ENCODE peak calls at places on chromosomes 3 and 15, in five cellular contexts. P is brain microvascular endothelial cell, E is spleen, O is aorta, Y is AG10803. X is an unnamed sample.

GRCh38 chr3:160224256-160224655 is 966 bp upstream of the C3orf80 start:
- DNase-seq in Y (no peak), O (no peak), P (no peak), E (no peak), X (peak; percentile 30)

GRCh38 chr15:67098768-67099282 is 33.4 kb downstream of the SMAD3 start:
- DNase-seq in E (no peak), O (no peak), Y (peak; percentile 48), P (no peak), X (no peak)

GRCh38 chr3:140822381-140823047 is 119.1 kb upstream of the SLC25A36 start:
- DNase-seq in Y (no peak), P (no peak), E (no peak), O (no peak), X (no peak)

GRCh38 chr3:53328750-53329149 is 18.6 kb downstream of the DCP1A start:
- DNase-seq in P (no peak), E (no peak), Y (no peak), O (no peak), X (no peak)

GRCh38 chr15:88274534-88275460 is 18.3 kb upstream of the NTRK3 start:
- DNase-seq in Y (peak; percentile 59), O (peak; percentile 65), E (peak; percentile 79), P (peak; percentile 44), X (peak; percentile 95)

GRCh38 chr3:191070201-191070600 is 128.8 kb upstream of the OSTN start:
- DNase-seq in O (no peak), E (no peak), P (peak; percentile 85), Y (peak; percentile 81), X (no peak)

GRCh38 chr3:172302176-172302575 is 146.1 kb downstream of the GHSR start:
- DNase-seq in E (no peak), O (no peak), Y (peak; percentile 28), P (no peak), X (no peak)

GRCh38 chr15:63463030-63463429 is 41.4 kb upstream of the USP3 start:
- DNase-seq in E (no peak), Y (no peak), O (no peak), P (no peak), X (no peak)

GRCh38 chr3:194129581-194130133 is 6.3 kb upstream of the HES1 start:
- DNase-seq in P (peak; percentile 25), Y (peak; percentile 76), E (peak; percentile 61), O (no peak), X (peak; percentile 54)

GRCh38 chr3:111619833-111620232 is 24.7 kb upstream of the ZBED2 start:
- DNase-seq in E (no peak), Y (no peak), P (no peak), O (no peak), X (no peak)

GRCh38 chr3:30524357-30525040 is 81.9 kb upstream of the TGFBR2 start:
- DNase-seq in P (no peak), E (no peak), O (no peak), Y (no peak), X (no peak)

GRCh38 chr3:36909666-36910065 is 35.2 kb downstream of the TRANK1 start:
- DNase-seq in P (no peak), E (no peak), Y (no peak), O (no peak), X (no peak)

GRCh38 chr3:36909181-36909580 is 35.7 kb downstream of the TRANK1 start:
- DNase-seq in E (no peak), P (no peak), O (no peak), Y (no peak), X (no peak)

GRCh38 chr3:36908647-36909180 is 36.1 kb downstream of the TRANK1 start:
- DNase-seq in P (no peak), Y (no peak), E (no peak), O (no peak), X (no peak)

GRCh38 chr3:36906504-36907149 is 38.2 kb downstream of the TRANK1 start:
- DNase-seq in Y (peak; percentile 72), E (no peak), O (no peak), P (peak; percentile 53), X (no peak)

DNA sequence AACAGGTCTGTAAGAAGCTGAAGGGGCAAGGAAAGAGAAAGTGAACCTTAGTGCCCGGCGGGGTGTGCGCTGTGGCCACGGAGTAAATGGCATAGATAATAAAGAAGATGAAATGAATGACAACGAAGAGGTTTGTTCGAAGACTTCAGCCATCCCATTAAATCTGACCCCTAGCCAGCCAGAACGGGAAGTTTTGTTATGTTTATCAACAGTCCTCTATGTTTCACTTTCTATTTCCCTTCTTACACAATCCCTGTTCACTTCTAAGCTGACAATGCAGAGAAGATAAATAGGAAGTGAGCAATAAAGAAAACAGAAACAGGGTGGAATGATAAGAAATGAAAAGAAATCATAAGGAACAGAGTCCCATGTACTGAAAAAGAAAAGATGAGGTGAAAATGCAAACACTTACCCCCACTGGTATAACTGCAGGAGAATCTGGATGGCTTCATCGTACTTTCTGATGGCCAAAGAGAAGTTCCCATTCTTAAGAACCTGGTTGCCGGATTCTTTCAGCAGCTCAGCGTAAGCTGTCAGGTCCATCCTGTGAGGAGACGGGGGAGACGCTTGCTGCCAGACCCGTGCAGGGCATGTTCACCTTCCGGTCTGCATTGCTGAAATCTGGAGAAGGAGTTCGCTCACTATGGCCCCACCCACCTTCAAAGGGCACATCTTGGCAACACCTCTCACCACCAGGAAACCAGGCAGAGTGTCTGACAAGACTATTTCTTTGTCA is 36.8 kb downstream of the TRANK1 start:
- DNase-seq in O (peak; percentile 73), Y (peak; percentile 44), E (peak; percentile 88), P (peak; percentile 52), X (no peak)
- H3K4me3 ChIP-seq in O (peak overlapping the region; percentile 78), Y (peak overlapping the region; percentile 56), E (peak overlapping the region; percentile 54), P (peak overlapping the region; percentile 46), X (no peak overlapping the region)

DNA sequence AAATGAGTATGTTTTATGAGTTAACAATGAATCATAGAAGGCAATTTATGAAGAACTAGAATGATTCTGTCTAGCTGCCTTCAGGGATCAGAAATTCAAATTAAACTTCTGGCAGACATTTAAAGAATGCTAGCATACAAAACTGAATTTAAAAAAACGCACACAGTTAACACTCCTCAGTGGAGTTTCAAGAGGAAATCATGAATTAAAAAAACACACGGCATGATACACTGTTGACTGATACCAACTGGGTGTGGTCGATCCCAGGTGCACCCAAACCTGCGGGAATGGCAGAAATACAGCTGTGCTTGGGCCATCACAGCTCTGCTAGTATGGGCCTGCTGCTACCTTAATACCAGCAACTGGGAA is 526.0 kb downstream of the FOXP1 start:
- DNase-seq in P (no peak), Y (no peak), O (no peak), E (no peak), X (no peak)
- H3K4me3 ChIP-seq in P (no peak overlapping the region), Y (no peak overlapping the region), O (peak overlapping the region; percentile 11), E (no peak overlapping the region), X (no peak overlapping the region)

GRCh38 chr15:34794590-34795206 is 651 bp downstream of the ACTC1 start:
- DNase-seq in E (no peak), Y (no peak), O (peak; percentile 49), P (no peak), X (peak; percentile 60)

GRCh38 chr15:34795267-34796081 is at the start of gene ACTC1:
- DNase-seq in E (no peak), Y (peak; percentile 54), P (peak; percentile 39), O (peak; percentile 83), X (peak; percentile 87)

GRCh38 chr15:34793901-34794300 is 1.4 kb downstream of the ACTC1 start:
- DNase-seq in P (no peak), O (no peak), E (no peak), Y (no peak), X (no peak)

GRCh38 chr15:34791701-34792100 is 3.6 kb downstream of the ACTC1 start:
- DNase-seq in E (no peak), O (no peak), P (no peak), Y (no peak), X (no peak)

GRCh38 chr15:34793071-34793470 is 2.3 kb downstream of the ACTC1 start:
- DNase-seq in E (no peak), P (no peak), O (no peak), Y (no peak), X (no peak)
- H3K4me3 ChIP-seq in E (no peak overlapping the region), P (no peak overlapping the region), O (no peak overlapping the region), Y (no peak overlapping the region), X (no peak overlapping the region)

GRCh38 chr3:9435320-9435719 is 37.9 kb downstream of the SETD5 start:
- DNase-seq in Y (no peak), E (no peak), P (no peak), O (no peak), X (no peak)
- H3K4me3 ChIP-seq in Y (no peak overlapping the region), E (no peak overlapping the region), P (no peak overlapping the region), O (no peak overlapping the region), X (no peak overlapping the region)

GRCh38 chr15:48643776-48644497 is 1.6 kb downstream of the FBN1 start:
- DNase-seq in Y (no peak), E (no peak), P (no peak), O (no peak), X (no peak)

GRCh38 chr15:48643236-48643635 is 2.3 kb downstream of the FBN1 start:
- DNase-seq in O (no peak), P (no peak), Y (no peak), E (no peak), X (no peak)

GRCh38 chr15:48645558-48646330 is at the start of gene FBN1:
- DNase-seq in E (peak; percentile 83), P (peak; percentile 93), O (peak; percentile 84), Y (peak; percentile 94), X (peak; percentile 87)

GRCh38 chr15:48644827-48645557 is 517 bp downstream of the FBN1 start:
- DNase-seq in E (peak; percentile 78), P (no peak), O (peak; percentile 77), Y (no peak), X (peak; percentile 79)

GRCh38 chr15:48644498-48644826 is 1.0 kb downstream of the FBN1 start:
- DNase-seq in O (peak; percentile 68), Y (no peak), E (no peak), P (no peak), X (no peak)
- H3K4me3 ChIP-seq in O (peak overlapping the region; percentile 61), Y (peak overlapping the region; percentile 96), E (peak overlapping the region; percentile 70), P (peak overlapping the region; percentile 97), X (peak overlapping the region; percentile 71)